ENCODE peak calls at places on chromosomes 5 and 9, in five cellular contexts. J is GM12878, C is HepG2, Q is SK-N-SH, B is K562. P is an unnamed sample.

GRCh38 chr9:107587175-107587963 is 97.8 kb upstream of the KLF4 start:
- DNase-seq in B (no peak), J (no peak), Q (no peak), C (no peak), P (no peak)

GRCh38 chr5:150263801-150264621 is 25.6 kb downstream of the CAMK2A start:
- DNase-seq in J (no peak), Q (peak), C (no peak), B (no peak), P (peak)

GRCh38 chr9:31140316-31140715 is 1244.1 kb upstream of the ACO1 start:
- DNase-seq in B (no peak), Q (peak), J (no peak), C (peak), P (no peak)

GRCh38 chr5:55234171-55234700 is 828 bp upstream of the CCNO start:
- DNase-seq in Q (peak), B (no peak), J (no peak), C (no peak), P (peak)

GRCh38 chr9:125295642-125296041 is 34.0 kb downstream of the GAPVD1 start:
- DNase-seq in C (no peak), Q (no peak), B (no peak), J (no peak), P (no peak)

GRCh38 chr9:91694081-91694870 is 255.8 kb downstream of the ROR2 start:
- DNase-seq in C (no peak), J (no peak), Q (no peak), B (no peak), P (no peak)

GRCh38 chr9:134339183-134339806 is 13.0 kb downstream of the RXRA start:
- DNase-seq in C (no peak), Q (no peak), J (no peak), B (no peak), P (no peak)

GRCh38 chr9:25917593-25918426 is 239.6 kb upstream of the TUSC1 start:
- DNase-seq in C (no peak), Q (no peak), J (no peak), B (no peak), P (no peak)

GRCh38 chr5:39541920-39542319 is 117.1 kb upstream of the DAB2 start:
- DNase-seq in Q (no peak), J (no peak), C (no peak), B (no peak), P (no peak)

GRCh38 chr5:73591102-73591695 is 25.7 kb downstream of the UTP15 start:
- DNase-seq in B (peak), Q (peak), C (peak), J (peak), P (peak)

GRCh38 chr5:132100672-132101261 is 27.2 kb downstream of the CSF2 start:
- DNase-seq in Q (no peak), J (peak), B (no peak), C (no peak), P (no peak)

GRCh38 chr5:132099905-132100304 is 26.3 kb downstream of the CSF2 start:
- DNase-seq in C (no peak), J (no peak), Q (no peak), B (no peak), P (no peak)

GRCh38 chr5:132098151-132098594 is 24.6 kb downstream of the CSF2 start:
- DNase-seq in C (no peak), J (peak), B (peak), Q (no peak), P (no peak)

GRCh38 chr5:132098621-132099020 is 25.0 kb downstream of the CSF2 start:
- DNase-seq in C (no peak), B (no peak), J (no peak), Q (no peak), P (no peak)

DNA sequence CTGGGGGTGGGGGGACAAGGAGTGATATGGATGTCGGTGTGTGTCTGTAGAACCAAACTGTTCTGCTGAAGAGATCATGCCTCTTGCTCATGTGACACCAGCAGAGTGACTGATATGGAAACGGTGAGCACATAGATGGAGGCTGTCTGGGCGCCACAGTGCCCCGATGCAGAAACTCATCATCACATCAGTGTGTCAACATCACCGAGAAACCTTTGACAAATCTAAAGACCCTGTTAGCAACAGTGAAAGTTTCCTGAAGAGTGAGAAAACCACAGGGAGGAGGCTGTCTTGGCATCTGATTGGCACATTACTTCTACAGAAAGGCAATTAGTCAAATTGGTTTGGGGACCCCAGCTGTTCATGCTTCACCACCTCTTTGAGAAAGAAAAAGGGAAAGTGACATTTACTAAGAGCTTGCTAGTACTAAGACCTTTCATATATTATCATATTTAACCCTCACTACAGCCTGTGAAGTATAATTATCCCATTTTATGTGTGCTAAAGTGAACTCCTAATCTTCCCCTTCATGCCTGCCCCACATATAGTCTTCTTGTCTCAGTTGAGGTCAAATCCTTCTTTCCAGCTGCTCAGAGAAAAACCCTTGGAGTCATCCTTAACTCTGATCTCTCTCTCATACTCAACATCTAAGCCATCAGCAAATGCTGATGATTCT is 25.6 kb downstream of the CSF2 start:
- DNase-seq in C (no peak), J (peak), Q (no peak), B (no peak), P (no peak)
- TF ChIP-seq CHD2 in C (no peak), J (no peak), Q (no peak), B (no peak), P (no peak)

GRCh38 chr5:95922798-95923197 is 38.9 kb downstream of the ELL2 start:
- DNase-seq in J (no peak), B (no peak), C (no peak), Q (no peak), P (no peak)

GRCh38 chr5:95925939-95926338 is 35.7 kb downstream of the ELL2 start:
- DNase-seq in Q (no peak), C (no peak), B (no peak), J (peak), P (no peak)

GRCh38 chr5:95925345-95925744 is 36.3 kb downstream of the ELL2 start:
- DNase-seq in J (no peak), Q (no peak), C (no peak), B (no peak), P (no peak)

GRCh38 chr5:95924720-95925119 is 36.9 kb downstream of the ELL2 start:
- DNase-seq in C (peak), B (no peak), J (no peak), Q (no peak), P (no peak)

DNA sequence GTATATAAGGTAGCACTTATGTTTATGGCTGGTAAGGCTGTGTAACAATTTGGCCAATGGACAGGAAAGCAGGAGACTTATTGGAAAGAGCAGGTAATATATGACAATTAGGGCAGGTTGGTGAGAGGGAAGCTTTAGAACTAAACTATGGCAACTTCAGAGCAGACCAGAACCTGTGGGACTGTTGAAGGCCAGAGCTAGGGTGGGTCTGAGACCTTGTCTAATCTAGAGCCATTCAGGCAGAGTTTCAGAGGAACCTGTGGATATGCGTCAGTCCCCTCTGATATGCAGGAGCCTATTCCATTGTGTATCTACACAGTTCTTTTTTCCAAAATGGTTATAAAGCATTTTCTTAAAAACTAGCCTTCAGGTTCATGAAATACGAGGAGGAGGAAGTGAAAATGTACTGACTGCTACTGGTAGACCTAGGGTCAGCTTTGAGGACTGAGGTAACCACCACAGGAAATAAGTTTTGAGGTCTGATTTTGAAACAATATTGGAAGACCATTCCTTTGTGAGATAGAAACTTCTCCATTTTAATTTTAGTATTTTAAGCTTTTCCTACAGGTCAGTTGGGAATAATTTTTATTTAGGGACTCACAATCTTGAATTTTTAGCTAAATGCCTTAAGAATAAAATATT is 37.6 kb downstream of the ELL2 start:
- DNase-seq in C (no peak), B (no peak), Q (no peak), J (peak), P (no peak)
- TF ChIP-seq CHD2 in C (no peak), B (no peak), Q (no peak), J (peak), P (no peak)

GRCh38 chr9:96501981-96502833 is 52.2 kb downstream of the HABP4 start:
- DNase-seq in C (no peak), Q (no peak), B (no peak), J (no peak), P (no peak)
- TF ChIP-seq CHD2 in C (no peak), Q (no peak), B (no peak), J (no peak), P (no peak)

DNA sequence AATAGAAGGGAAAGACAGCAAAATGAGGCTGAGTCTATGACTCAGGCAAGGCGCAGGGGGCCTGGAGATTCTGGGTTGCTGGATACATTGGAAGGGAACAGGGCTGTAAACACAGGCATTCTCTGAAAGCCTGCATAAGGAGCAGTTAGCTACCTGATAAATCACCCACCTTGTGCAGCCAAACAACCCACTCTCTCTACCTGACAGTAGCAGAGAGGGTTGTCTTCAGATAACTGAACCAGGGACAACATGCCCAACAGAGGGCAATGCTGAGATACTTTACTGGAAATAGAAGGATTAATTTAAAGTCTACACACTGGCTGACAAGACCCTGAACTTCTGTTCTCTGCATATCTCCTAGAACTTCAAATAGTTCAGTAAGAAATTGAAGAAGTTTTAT is 161.6 kb downstream of the KCTD16 start:
- DNase-seq in B (no peak), Q (no peak), J (no peak), C (no peak), P (no peak)
- TF ChIP-seq CHD2 in B (no peak), Q (no peak), J (no peak), C (no peak), P (no peak)

GRCh38 chr9:123043081-123043939 is 9.8 kb downstream of the GPR21 start:
- DNase-seq in Q (no peak), J (no peak), B (no peak), C (no peak), P (no peak)

GRCh38 chr9:123041498-123041897 is 8.0 kb downstream of the GPR21 start:
- DNase-seq in Q (no peak), C (no peak), J (no peak), B (no peak), P (no peak)

GRCh38 chr9:123048748-123049147 is 15.3 kb downstream of the GPR21 start:
- DNase-seq in J (no peak), C (no peak), Q (no peak), B (no peak), P (no peak)

GRCh38 chr9:123046796-123047195 is 13.3 kb downstream of the GPR21 start:
- DNase-seq in Q (no peak), J (no peak), C (peak), B (no peak), P (no peak)

DNA sequence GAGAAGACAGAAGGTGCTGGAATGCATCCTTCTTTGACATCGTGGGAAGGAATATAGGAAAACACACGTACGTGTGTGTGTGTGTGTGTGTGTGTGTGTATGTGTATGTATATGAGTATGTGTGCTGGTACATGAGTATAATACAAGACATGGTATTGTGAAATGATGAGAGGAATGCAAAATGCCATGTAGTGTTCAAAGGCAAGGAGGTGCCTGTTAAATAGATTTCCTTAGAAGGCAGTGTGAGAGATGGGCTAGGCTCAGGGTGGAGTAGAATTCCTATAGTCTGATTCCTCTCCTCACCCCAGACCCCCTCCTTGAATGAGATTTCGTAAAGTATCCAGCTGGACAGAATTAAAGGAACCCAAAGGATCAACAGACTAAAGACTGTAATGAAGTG is 11.1 kb downstream of the GPR21 start:
- DNase-seq in B (no peak), Q (no peak), C (no peak), J (no peak), P (peak)
- TF ChIP-seq CHD2 in B (no peak), Q (no peak), C (no peak), J (no peak), P (no peak)

GRCh38 chr5:174734571-174735497 is 10.5 kb downstream of the MSX2 start:
- DNase-seq in C (no peak), Q (peak), B (no peak), J (no peak), P (no peak)
- TF ChIP-seq CHD2 in C (no peak), Q (no peak), B (no peak), J (no peak), P (no peak)

DNA sequence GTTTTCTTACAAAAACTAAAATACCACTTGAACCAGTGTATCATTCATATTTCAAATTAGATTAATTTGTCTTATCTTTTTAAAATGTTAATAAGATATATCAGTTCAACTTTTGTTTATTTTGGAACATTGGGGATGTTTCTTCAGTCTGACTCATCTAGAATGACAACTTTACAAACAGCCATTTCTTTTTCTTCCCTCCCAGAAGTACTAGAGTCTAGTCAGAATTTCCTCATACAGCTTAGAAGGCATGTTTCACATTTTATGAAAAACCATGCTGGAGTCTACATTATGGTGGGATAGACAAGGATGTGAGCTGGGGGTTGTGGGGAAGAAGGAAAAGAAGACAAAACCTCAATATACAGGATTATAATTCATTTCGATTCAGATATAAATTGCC is 262.5 kb downstream of the NFIB start:
- DNase-seq in Q (no peak), J (no peak), C (no peak), B (no peak), P (no peak)
- TF ChIP-seq CHD2 in Q (no peak), J (no peak), C (no peak), B (no peak), P (no peak)

P was measured in A549.